ENCODE peak calls at places on chromosomes 5 and 9, in four cellular contexts. G is GM12878, S is HepG2, M is H1. Q is an unnamed sample.

GRCh38 chr5:142388696-142389095 is 63.9 kb upstream of the SPRY4 start:
- DNase-seq in G (no peak), S (peak; percentile 16), M (no peak), Q (no peak)

GRCh38 chr5:143135832-143136551 is 267.5 kb downstream of the NR3C1 start:
- DNase-seq in G (no peak), S (peak; percentile 59), M (no peak), Q (no peak)

GRCh38 chr9:114289106-114289505 is 33.8 kb upstream of the ORM1 start:
- DNase-seq in G (no peak), S (no peak), M (no peak), Q (no peak)

GRCh38 chr9:84668204-84669007 is 1.1 kb upstream of the NTRK2 start:
- DNase-seq in G (no peak), S (no peak), M (peak; percentile 44), Q (peak; percentile 82)

GRCh38 chr5:96855041-96855872 is 21.0 kb upstream of the ERAP2 start:
- DNase-seq in G (no peak), S (no peak), M (no peak), Q (no peak)

GRCh38 chr5:34708777-34709176 is 52.6 kb downstream of the RAI14 start:
- DNase-seq in G (no peak), S (no peak), M (no peak), Q (no peak)

GRCh38 chr9:121262450-121262849 is 5.5 kb upstream of the GSN start:
- DNase-seq in G (no peak), S (no peak), M (no peak), Q (no peak)

GRCh38 chr5:62178258-62178657 is 127.7 kb upstream of the KIF2A start:
- DNase-seq in G (no peak), S (no peak), M (no peak), Q (no peak)

GRCh38 chr9:101311759-101312420 is 72.9 kb downstream of the BAAT start:
- DNase-seq in G (peak; percentile 23), S (peak; percentile 93), M (no peak), Q (peak; percentile 77)

GRCh38 chr9:123739902-123740301 is 190.0 kb downstream of the DENND1A start:
- DNase-seq in G (no peak), S (no peak), M (no peak), Q (no peak)

GRCh38 chr5:163578652-163579051 is 73.2 kb downstream of the MAT2B start:
- DNase-seq in G (no peak), S (no peak), M (no peak), Q (no peak)

GRCh38 chr5:137656558-137656957 is 79.3 kb downstream of the KLHL3 start:
- DNase-seq in G (no peak), S (no peak), M (no peak), Q (no peak)

GRCh38 chr9:69655065-69655464 is 17.1 kb downstream of the APBA1 start:
- DNase-seq in G (no peak), S (no peak), M (no peak), Q (no peak)

GRCh38 chr5:93586948-93587918 is 4.2 kb downstream of the NR2F1 start:
- DNase-seq in G (no peak), S (no peak), M (no peak), Q (no peak)

GRCh38 chr9:134922066-134922931 is 4.6 kb upstream of the FCN1 start:
- DNase-seq in G (no peak), S (no peak), M (no peak), Q (no peak)

GRCh38 chr5:109986726-109987125 is 297.0 kb downstream of the MAN2A1 start:
- DNase-seq in G (no peak), S (peak; percentile 67), M (no peak), Q (no peak)

DNA sequence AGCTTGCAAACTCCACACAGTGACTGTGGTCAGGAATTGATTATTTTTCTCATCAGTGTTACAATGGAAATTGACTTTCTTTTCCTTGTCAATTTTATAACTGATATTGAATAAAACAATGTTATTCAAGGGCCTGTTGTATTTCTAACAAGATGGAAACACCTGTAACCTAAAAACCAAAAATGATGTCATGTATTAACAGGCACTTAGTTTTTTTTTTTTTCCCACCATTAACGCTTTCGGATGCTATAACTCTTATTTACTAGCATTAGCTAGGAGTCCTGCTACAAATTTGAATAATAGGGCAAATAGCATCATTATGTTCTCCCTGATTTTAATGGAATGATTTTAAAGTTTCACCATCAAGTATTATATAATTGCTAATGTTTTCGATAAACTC is 30.3 kb downstream of the RNF180 start:
- DNase-seq in G (no peak), S (no peak), M (no peak), Q (no peak)
- TF ChIP-seq SUZ12 in G (no peak), S (no peak), M (no peak), Q (no peak)

DNA sequence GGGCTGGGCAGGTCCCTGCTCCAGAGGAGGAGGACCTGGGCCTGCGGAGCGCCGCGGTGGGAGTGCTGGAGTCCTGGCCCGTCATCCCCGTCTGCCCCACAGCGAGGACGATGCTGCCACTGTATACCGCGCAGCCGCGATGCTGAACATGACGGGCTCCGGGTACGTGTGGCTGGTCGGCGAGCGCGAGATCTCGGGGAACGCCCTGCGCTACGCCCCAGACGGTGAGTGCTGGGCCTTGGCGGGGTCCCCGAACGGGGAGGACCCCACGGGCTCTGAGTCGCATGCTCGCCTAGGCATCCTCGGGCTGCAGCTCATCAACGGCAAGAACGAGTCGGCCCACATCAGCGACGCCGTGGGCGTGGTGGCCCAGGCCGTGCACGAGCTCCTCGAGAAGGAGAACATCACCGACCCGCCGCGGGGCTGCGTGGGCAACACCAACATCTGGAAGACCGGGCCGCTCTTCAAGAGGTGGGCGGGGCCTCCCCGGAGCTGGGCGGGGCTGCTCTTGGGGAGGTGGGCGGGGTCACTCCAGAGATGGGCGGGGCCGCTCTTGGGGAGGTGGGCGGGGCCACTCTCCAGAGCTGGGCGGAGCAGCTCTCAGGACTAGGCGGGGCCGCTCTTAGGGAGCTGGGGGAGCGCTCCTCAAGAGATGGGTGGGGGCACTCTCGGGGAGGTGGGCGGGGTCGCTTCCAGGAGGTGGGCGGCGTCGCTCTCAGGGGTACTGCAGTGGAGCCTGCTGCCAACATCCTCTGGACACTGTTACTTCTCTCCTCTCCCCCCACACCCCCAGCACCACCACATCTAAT is 13.1 kb downstream of the LRRC26 start:
- DNase-seq in G (no peak), S (no peak), M (no peak), Q (no peak)
- H3K9ac ChIP-seq in G (no peak overlapping the region), S (no peak overlapping the region), M (peak overlapping the region; percentile 10), Q (peak overlapping the region; percentile 77)

GRCh38 chr5:173643964-173644363 is 27.5 kb upstream of the BOD1 start:
- DNase-seq in G (peak; percentile 44), S (no peak), M (no peak), Q (peak; percentile 48)
- H3K4me1 ChIP-seq in G (peaks cover 12% of the 10 kb centered on the region), S (peaks cover 53% of the 10 kb centered on the region), M (peaks cover 7% of the 10 kb centered on the region), Q (peaks cover 16% of the 10 kb centered on the region)

GRCh38 chr9:138112090-138112748 is 234.6 kb downstream of the CACNA1B start:
- DNase-seq in G (no peak), S (no peak), M (no peak), Q (no peak)
- TF ChIP-seq SUZ12 in G (no peak), S (no peak), M (no peak), Q (no peak)

GRCh38 chr5:392431-392988 is 50.5 kb upstream of the EXOC3 start:
- DNase-seq in G (peak; percentile 95), S (no peak), M (no peak), Q (peak; percentile 15)
- H3K9ac ChIP-seq in G (peak overlapping the region; percentile 73), S (no peak overlapping the region), M (no peak overlapping the region), Q (no peak overlapping the region)

Q was measured in NT2/D1.